ENCODE peak calls at places on chromosomes 2 and 18, in eight cellular contexts. One of them, this sample, is unnamed.

GRCh38 chr2:118089015-118089800 is 937 bp downstream of the INSIG2 start:
- DNase-seq in tibial artery: no peak
- DNase-seq in IMR-90: peak; percentile 58
- DNase-seq in AG09309: no peak
- DNase-seq in psoas muscle: no peak
- DNase-seq in hepatocyte: peak; percentile 53
- DNase-seq in coronary artery: no peak
- DNase-seq in CD4-positive, alpha-beta memory T cell: peak; percentile 13
- DNase-seq in this sample: no peak

GRCh38 chr2:235576337-235576910 is 82.6 kb downstream of the AGAP1 start:
- DNase-seq in CD4-positive, alpha-beta memory T cell: no peak
- DNase-seq in IMR-90: no peak
- DNase-seq in coronary artery: no peak
- DNase-seq in hepatocyte: no peak
- DNase-seq in AG09309: no peak
- DNase-seq in tibial artery: no peak
- DNase-seq in psoas muscle: no peak
- DNase-seq in this sample: no peak

GRCh38 chr2:175207741-175208438 is 26.4 kb upstream of the ATP5MC3 start:
- DNase-seq in AG09309: no peak
- DNase-seq in coronary artery: no peak
- DNase-seq in hepatocyte: no peak
- DNase-seq in psoas muscle: peak; percentile 67
- DNase-seq in tibial artery: no peak
- DNase-seq in CD4-positive, alpha-beta memory T cell: no peak
- DNase-seq in IMR-90: no peak
- DNase-seq in this sample: no peak

GRCh38 chr18:28201056-28201455 is 24.1 kb upstream of the CDH2 start:
- DNase-seq in CD4-positive, alpha-beta memory T cell: no peak
- DNase-seq in tibial artery: no peak
- DNase-seq in IMR-90: no peak
- DNase-seq in coronary artery: no peak
- DNase-seq in AG09309: no peak
- DNase-seq in hepatocyte: no peak
- DNase-seq in psoas muscle: no peak
- DNase-seq in this sample: no peak

GRCh38 chr2:142874293-142874814 is 3.1 kb upstream of the KYNU start:
- DNase-seq in AG09309: peak; percentile 62
- DNase-seq in CD4-positive, alpha-beta memory T cell: no peak
- DNase-seq in psoas muscle: no peak
- DNase-seq in tibial artery: peak; percentile 72
- DNase-seq in coronary artery: no peak
- DNase-seq in IMR-90: peak; percentile 95
- DNase-seq in hepatocyte: peak; percentile 72
- DNase-seq in this sample: peak; percentile 62

GRCh38 chr2:19649785-19650380 is 251.9 kb downstream of the TTC32 start:
- DNase-seq in CD4-positive, alpha-beta memory T cell: no peak
- DNase-seq in hepatocyte: peak; percentile 56
- DNase-seq in psoas muscle: no peak
- DNase-seq in IMR-90: peak; percentile 100
- DNase-seq in tibial artery: no peak
- DNase-seq in coronary artery: peak; percentile 66
- DNase-seq in AG09309: peak; percentile 99
- DNase-seq in this sample: peak; percentile 98

GRCh38 chr2:30252723-30253688 is 21.7 kb downstream of the LBH start:
- DNase-seq in tibial artery: peak; percentile 91
- DNase-seq in CD4-positive, alpha-beta memory T cell: peak; percentile 13
- DNase-seq in coronary artery: peak; percentile 93
- DNase-seq in AG09309: peak; percentile 82
- DNase-seq in hepatocyte: peak; percentile 89
- DNase-seq in IMR-90: peak; percentile 85
- DNase-seq in psoas muscle: peak; percentile 61
- DNase-seq in this sample: no peak

GRCh38 chr2:85811173-85811849 is 57.5 kb downstream of the ATOH8 start:
- DNase-seq in psoas muscle: peak; percentile 67
- DNase-seq in CD4-positive, alpha-beta memory T cell: no peak
- DNase-seq in IMR-90: peak; percentile 45
- DNase-seq in coronary artery: peak; percentile 73
- DNase-seq in hepatocyte: peak; percentile 80
- DNase-seq in AG09309: peak; percentile 45
- DNase-seq in tibial artery: peak; percentile 90
- DNase-seq in this sample: no peak

GRCh38 chr2:239168575-239168974 is 232.2 kb downstream of the HDAC4 start:
- DNase-seq in tibial artery: peak; percentile 52
- DNase-seq in hepatocyte: no peak
- DNase-seq in AG09309: no peak
- DNase-seq in coronary artery: peak; percentile 31
- DNase-seq in CD4-positive, alpha-beta memory T cell: no peak
- DNase-seq in IMR-90: no peak
- DNase-seq in psoas muscle: peak; percentile 44
- DNase-seq in this sample: no peak

GRCh38 chr2:204888222-204888621 is 342.9 kb downstream of the PARD3B start:
- DNase-seq in coronary artery: no peak
- DNase-seq in AG09309: peak; percentile 8
- DNase-seq in IMR-90: no peak
- DNase-seq in psoas muscle: no peak
- DNase-seq in hepatocyte: no peak
- DNase-seq in tibial artery: no peak
- DNase-seq in CD4-positive, alpha-beta memory T cell: no peak
- DNase-seq in this sample: no peak

GRCh38 chr18:77054288-77054605 is 78.3 kb downstream of the MBP start:
- DNase-seq in tibial artery: no peak
- DNase-seq in AG09309: no peak
- DNase-seq in CD4-positive, alpha-beta memory T cell: no peak
- DNase-seq in hepatocyte: no peak
- DNase-seq in psoas muscle: no peak
- DNase-seq in coronary artery: no peak
- DNase-seq in IMR-90: no peak
- DNase-seq in this sample: no peak
- H3K4me3 ChIP-seq in tibial artery: no peak overlapping the region
- H3K4me3 ChIP-seq in AG09309: no peak overlapping the region
- H3K4me3 ChIP-seq in CD4-positive, alpha-beta memory T cell: peak overlapping the region; percentile 54
- H3K4me3 ChIP-seq in hepatocyte: no peak overlapping the region
- H3K4me3 ChIP-seq in psoas muscle: peak overlapping the region; percentile 27
- H3K4me3 ChIP-seq in coronary artery: peak overlapping the region; percentile 13
- H3K4me3 ChIP-seq in IMR-90: no peak overlapping the region
- H3K4me3 ChIP-seq in this sample: no peak overlapping the region

DNA sequence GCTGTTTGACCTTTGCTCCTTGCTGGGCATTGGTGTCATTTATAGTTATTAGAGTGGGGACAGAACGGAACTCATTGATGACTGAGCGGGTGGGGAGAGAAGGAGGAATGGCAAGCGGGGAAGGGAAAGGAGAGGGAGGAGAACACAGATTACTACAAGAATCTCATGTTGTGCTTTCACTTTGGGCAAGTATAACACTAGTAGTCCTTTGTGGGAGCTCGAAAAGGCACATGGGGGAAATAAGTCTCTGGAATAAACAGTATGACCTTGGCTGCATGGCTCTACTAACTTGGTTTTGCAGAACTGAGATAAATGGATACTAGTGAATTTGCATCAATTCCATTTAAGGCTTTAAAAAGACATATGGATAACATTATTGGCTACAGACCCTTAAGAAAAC is 161.7 kb upstream of the NABP1 start:
- DNase-seq in coronary artery: no peak
- DNase-seq in psoas muscle: no peak
- DNase-seq in tibial artery: no peak
- DNase-seq in IMR-90: no peak
- DNase-seq in CD4-positive, alpha-beta memory T cell: no peak
- DNase-seq in AG09309: no peak
- DNase-seq in hepatocyte: no peak
- DNase-seq in this sample: no peak
- H3K4me3 ChIP-seq in coronary artery: no peak overlapping the region
- H3K4me3 ChIP-seq in psoas muscle: no peak overlapping the region
- H3K4me3 ChIP-seq in tibial artery: no peak overlapping the region
- H3K4me3 ChIP-seq in IMR-90: no peak overlapping the region
- H3K4me3 ChIP-seq in CD4-positive, alpha-beta memory T cell: no peak overlapping the region
- H3K4me3 ChIP-seq in AG09309: no peak overlapping the region
- H3K4me3 ChIP-seq in hepatocyte: no peak overlapping the region
- H3K4me3 ChIP-seq in this sample: no peak overlapping the region

GRCh38 chr2:157864857-157865450 is 11.2 kb downstream of the ACVR1 start:
- DNase-seq in tibial artery: no peak
- DNase-seq in IMR-90: no peak
- DNase-seq in hepatocyte: no peak
- DNase-seq in AG09309: no peak
- DNase-seq in coronary artery: no peak
- DNase-seq in psoas muscle: no peak
- DNase-seq in CD4-positive, alpha-beta memory T cell: no peak
- DNase-seq in this sample: no peak
- H3K4me3 ChIP-seq in tibial artery: no peak overlapping the region
- H3K4me3 ChIP-seq in IMR-90: no peak overlapping the region
- H3K4me3 ChIP-seq in hepatocyte: no peak overlapping the region
- H3K4me3 ChIP-seq in AG09309: no peak overlapping the region
- H3K4me3 ChIP-seq in coronary artery: no peak overlapping the region
- H3K4me3 ChIP-seq in psoas muscle: no peak overlapping the region
- H3K4me3 ChIP-seq in CD4-positive, alpha-beta memory T cell: no peak overlapping the region
- H3K4me3 ChIP-seq in this sample: no peak overlapping the region

DNA sequence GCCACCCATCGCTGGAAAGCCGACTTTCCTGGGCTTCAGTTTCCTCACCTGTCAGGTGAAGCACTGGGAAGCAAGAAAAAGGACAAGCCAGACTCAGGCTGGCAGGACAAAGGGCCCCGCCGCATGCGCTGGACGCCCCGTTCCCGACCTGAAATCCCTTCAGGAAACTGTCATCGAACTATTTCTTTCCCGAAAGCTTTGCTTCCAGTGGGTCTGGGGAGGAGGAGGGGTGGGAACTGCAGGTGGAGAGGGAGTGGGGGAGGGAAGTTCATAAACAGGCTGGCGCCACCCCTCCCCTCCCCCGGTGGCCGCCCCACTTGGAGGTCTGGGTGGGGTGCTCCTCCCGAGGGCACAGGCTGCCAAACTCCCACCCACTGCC is 102.2 kb downstream of the FOXI3 start:
- DNase-seq in psoas muscle: no peak
- DNase-seq in hepatocyte: peak; percentile 13
- DNase-seq in tibial artery: no peak
- DNase-seq in IMR-90: no peak
- DNase-seq in CD4-positive, alpha-beta memory T cell: no peak
- DNase-seq in coronary artery: no peak
- DNase-seq in AG09309: no peak
- DNase-seq in this sample: no peak
- H3K4me3 ChIP-seq in psoas muscle: no peak overlapping the region
- H3K4me3 ChIP-seq in hepatocyte: peak overlapping the region; percentile 46
- H3K4me3 ChIP-seq in tibial artery: no peak overlapping the region
- H3K4me3 ChIP-seq in IMR-90: no peak overlapping the region
- H3K4me3 ChIP-seq in CD4-positive, alpha-beta memory T cell: no peak overlapping the region
- H3K4me3 ChIP-seq in coronary artery: peak overlapping the region; percentile 55
- H3K4me3 ChIP-seq in AG09309: no peak overlapping the region
- H3K4me3 ChIP-seq in this sample: peak overlapping the region; percentile 40

This sample was measured in kidney epithelial cell.